ENCODE peak calls at places on chromosome 2, in five cellular contexts. F, D, P, E and J are unnamed samples.

GRCh38 chr2:204795156-204795555 is 249.9 kb downstream of the PARD3B start:
- DNase-seq in F (no peak), D (no peak), P (no peak), E (no peak), J (no peak)

GRCh38 chr2:17309741-17310339 is 208.4 kb downstream of the RAD51AP2 start:
- DNase-seq in F (peak), D (no peak), P (peak), E (peak), J (peak)

GRCh38 chr2:151819920-151820319 is 8.3 kb downstream of the ARL5A start:
- DNase-seq in F (no peak), D (no peak), P (no peak), E (no peak), J (no peak)

GRCh38 chr2:100835253-100835652 is 15.3 kb downstream of the NPAS2 start:
- DNase-seq in F (no peak), D (no peak), P (no peak), E (no peak), J (no peak)

GRCh38 chr2:12005886-12006681 is 259.7 kb downstream of the LPIN1 start:
- DNase-seq in F (peak), D (peak), P (no peak), E (no peak), J (no peak)

GRCh38 chr2:46601328-46601963 is 122.1 kb downstream of the TMEM247 start:
- DNase-seq in F (no peak), D (no peak), P (no peak), E (no peak), J (peak)

GRCh38 chr2:39448169-39448502 is 11.1 kb upstream of the MAP4K3 start:
- DNase-seq in F (no peak), D (no peak), P (no peak), E (no peak), J (no peak)

GRCh38 chr2:103435010-103435409 is 673.2 kb downstream of the TMEM182 start:
- DNase-seq in F (no peak), D (no peak), P (no peak), E (no peak), J (no peak)

GRCh38 chr2:188369365-188369764 is 77.7 kb downstream of the GULP1 start:
- DNase-seq in F (no peak), D (no peak), P (peak), E (peak), J (peak)

GRCh38 chr2:235005603-235006259 is 53.9 kb downstream of the SH3BP4 start:
- DNase-seq in F (no peak), D (no peak), P (no peak), E (peak), J (no peak)

GRCh38 chr2:186664644-186665043 is 29.2 kb upstream of the FAM171B start:
- DNase-seq in F (no peak), D (no peak), P (no peak), E (no peak), J (peak)

GRCh38 chr2:181810823-181811695 is 80.5 kb upstream of the ITPRID2 start:
- DNase-seq in F (peak), D (no peak), P (peak), E (no peak), J (peak)

GRCh38 chr2:60707750-60708371 is 48.2 kb upstream of the PAPOLG start:
- DNase-seq in F (peak), D (no peak), P (peak), E (peak), J (peak)

GRCh38 chr2:237699870-237700582 is 72.6 kb downstream of the LRRFIP1 start:
- DNase-seq in F (no peak), D (no peak), P (no peak), E (no peak), J (no peak)

GRCh38 chr2:232230557-232230956 is 148.0 kb upstream of the ALPP start:
- DNase-seq in F (no peak), D (no peak), P (peak), E (peak), J (no peak)